ENCODE peak calls at places on chromosomes 3 and 15, in seven cellular contexts. J is HFF-Myc; U is CD8-positive, alpha-beta T cell; S is fibroblast of pulmonary artery; Q is body of pancreas; K is AG04450; A is bronchial epithelial cell. I is an unnamed sample.

GRCh38 chr3:169811606-169812123 is 1.0 kb upstream of the LRRIQ4 start:
- DNase-seq in J (peak), U (no peak), S (peak), Q (no peak), K (peak), A (peak), I (peak)

GRCh38 chr3:195736866-195737490 is 16.2 kb downstream of the MUC20 start:
- DNase-seq in J (no peak), U (no peak), S (no peak), Q (no peak), K (no peak), A (no peak), I (no peak)

GRCh38 chr3:149581681-149582349 is 76.0 kb downstream of the WWTR1 start:
- DNase-seq in J (peak), U (no peak), S (peak), Q (no peak), K (no peak), A (peak), I (peak)

GRCh38 chr3:149678365-149678948 is 20.6 kb upstream of the WWTR1 start:
- DNase-seq in J (no peak), U (no peak), S (no peak), Q (no peak), K (no peak), A (peak), I (no peak)

GRCh38 chr3:16897254-16897926 is 12.6 kb downstream of the PLCL2 start:
- DNase-seq in J (peak), U (no peak), S (no peak), Q (no peak), K (no peak), A (no peak), I (no peak)

GRCh38 chr3:13824521-13825316 is 55.2 kb downstream of the WNT7A start:
- DNase-seq in J (no peak), U (no peak), S (no peak), Q (no peak), K (no peak), A (no peak), I (no peak)

GRCh38 chr3:138114988-138115971 is at the start of gene DZIP1L:
- DNase-seq in J (no peak), U (no peak), S (peak), Q (peak), K (peak), A (peak), I (peak)

GRCh38 chr15:40105517-40106202 is 3.0 kb downstream of the BMF start:
- DNase-seq in J (no peak), U (no peak), S (no peak), Q (no peak), K (no peak), A (no peak), I (no peak)

GRCh38 chr3:66393486-66394260 is 107.1 kb downstream of the LRIG1 start:
- DNase-seq in J (no peak), U (peak), S (peak), Q (no peak), K (no peak), A (no peak), I (peak)

GRCh38 chr3:177574232-177574856 is 377.1 kb upstream of the TBL1XR1 start:
- DNase-seq in J (no peak), U (no peak), S (peak), Q (peak), K (peak), A (peak), I (peak)

DNA sequence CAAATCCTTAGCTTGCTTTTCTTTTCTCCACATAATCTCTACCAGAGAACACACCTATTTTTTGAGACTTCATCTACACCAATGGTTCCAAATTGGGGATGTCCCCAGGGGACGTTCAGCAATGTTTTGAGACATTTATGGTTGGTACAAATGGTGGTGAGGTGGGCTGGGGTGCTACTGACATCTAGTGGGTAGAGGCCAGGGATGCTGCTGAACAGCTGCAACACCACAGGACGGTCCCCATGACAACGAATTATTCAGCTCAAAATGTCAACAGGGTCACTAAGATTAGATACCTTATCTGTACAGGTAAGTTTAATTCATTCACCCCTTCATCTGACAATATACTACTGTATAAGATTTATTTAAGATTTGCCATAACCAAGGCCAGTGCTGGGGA is 14.4 kb downstream of the GK5 start:
- DNase-seq in J (no peak), U (no peak), S (peak), Q (no peak), K (no peak), A (no peak), I (no peak)
- TF ChIP-seq CTCF in J (peak), U (no peak), S (no peak), Q (no peak), K (peak), A (no peak), I (peak)

DNA sequence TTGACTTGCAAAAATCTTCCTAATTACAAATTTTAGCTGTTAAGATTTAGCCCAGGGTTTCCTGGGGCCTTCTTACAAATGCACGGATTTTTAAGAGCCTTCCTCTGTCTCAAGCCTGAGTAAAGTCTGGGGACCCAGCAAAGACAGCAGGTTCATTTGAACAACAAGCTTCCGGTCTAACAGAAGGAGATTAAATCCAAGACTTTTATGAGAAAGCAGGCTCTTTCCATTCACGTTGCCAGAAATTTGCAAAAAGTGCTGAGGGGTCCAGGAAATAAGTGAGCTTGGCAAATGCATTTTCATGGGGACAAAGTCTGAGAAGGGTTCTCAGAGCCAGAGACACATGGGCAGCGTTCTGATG is 115.6 kb upstream of the ARHGEF3 start:
- DNase-seq in J (no peak), U (no peak), S (no peak), Q (no peak), K (no peak), A (no peak), I (no peak)
- H3K4me3 ChIP-seq in J (no peak), U (no peak), S (no peak), Q (no peak), K (no peak), A (no peak), I (no peak)

GRCh38 chr3:52983828-52984227 is 62.0 kb downstream of the SFMBT1 start:
- DNase-seq in J (no peak), U (no peak), S (no peak), Q (no peak), K (no peak), A (no peak), I (no peak)

GRCh38 chr3:52990637-52991036 is 55.2 kb downstream of the SFMBT1 start:
- DNase-seq in J (no peak), U (no peak), S (no peak), Q (no peak), K (no peak), A (no peak), I (no peak)

GRCh38 chr3:52986049-52986448 is 59.8 kb downstream of the SFMBT1 start:
- DNase-seq in J (no peak), U (no peak), S (peak), Q (no peak), K (no peak), A (no peak), I (peak)

GRCh38 chr3:52983336-52983807 is 62.5 kb downstream of the SFMBT1 start:
- DNase-seq in J (no peak), U (peak), S (no peak), Q (no peak), K (no peak), A (no peak), I (no peak)

GRCh38 chr3:52986938-52987337 is 58.9 kb downstream of the SFMBT1 start:
- DNase-seq in J (peak), U (no peak), S (peak), Q (no peak), K (peak), A (peak), I (peak)
- TF ChIP-seq CTCF in J (peak), U (no peak), S (peak), Q (peak), K (peak), A (peak), I (peak)

DNA sequence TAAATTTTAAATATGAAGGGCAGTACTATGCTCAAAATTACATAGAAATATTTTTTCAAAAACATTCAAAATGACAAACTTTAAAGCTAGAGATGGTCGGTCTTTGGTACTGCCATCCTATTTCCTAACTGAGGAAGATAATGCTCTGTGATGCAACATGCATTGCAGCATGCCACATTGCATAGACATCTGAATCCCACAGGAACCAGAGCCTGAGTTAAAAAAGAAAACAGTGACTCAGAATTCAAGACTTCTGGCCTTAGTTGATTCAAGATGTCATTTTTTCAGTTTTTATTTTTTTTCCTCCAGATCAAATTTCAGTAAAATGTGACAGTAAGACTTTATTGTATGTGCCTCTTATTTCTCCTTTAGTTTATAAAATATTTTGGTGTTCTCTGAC is 33.1 kb downstream of the TP63 start:
- DNase-seq in J (peak), U (no peak), S (peak), Q (no peak), K (peak), A (peak), I (peak)
- H3K4me3 ChIP-seq in J (no peak), U (no peak), S (no peak), Q (no peak), K (no peak), A (no peak), I (no peak)

GRCh38 chr15:83776986-83777385 is 123.1 kb downstream of the ADAMTSL3 start:
- DNase-seq in J (no peak), U (no peak), S (no peak), Q (no peak), K (no peak), A (no peak), I (no peak)

GRCh38 chr15:83775738-83776137 is 121.8 kb downstream of the ADAMTSL3 start:
- DNase-seq in J (peak), U (no peak), S (no peak), Q (no peak), K (no peak), A (no peak), I (no peak)
- TF ChIP-seq CTCF in J (no peak), U (no peak), S (no peak), Q (no peak), K (peak), A (no peak), I (no peak)

GRCh38 chr3:184377374-184377773 is 633 bp downstream of the THPO start:
- DNase-seq in J (no peak), U (no peak), S (no peak), Q (no peak), K (no peak), A (no peak), I (no peak)

GRCh38 chr3:184379375-184380209 is at the start of gene CHRD:
- DNase-seq in J (no peak), U (no peak), S (no peak), Q (no peak), K (no peak), A (no peak), I (no peak)

GRCh38 chr3:184377882-184378445 is at the start of gene THPO:
- DNase-seq in J (no peak), U (no peak), S (no peak), Q (peak), K (no peak), A (no peak), I (no peak)

GRCh38 chr3:184380210-184380626 is 364 bp downstream of the CHRD start:
- DNase-seq in J (no peak), U (no peak), S (peak), Q (peak), K (no peak), A (no peak), I (no peak)

GRCh38 chr3:184378650-184379374 is 805 bp upstream of the THPO start:
- DNase-seq in J (no peak), U (no peak), S (no peak), Q (no peak), K (no peak), A (no peak), I (no peak)
- H3K4me3 ChIP-seq in J (no peak), U (no peak), S (no peak), Q (no peak), K (no peak), A (no peak), I (no peak)

GRCh38 chr3:139307072-139307491 is 36.7 kb upstream of the MRPS22 start:
- DNase-seq in J (no peak), U (no peak), S (no peak), Q (no peak), K (no peak), A (no peak), I (no peak)
- TF ChIP-seq CTCF in J (no peak), U (no peak), S (no peak), Q (no peak), K (no peak), A (no peak), I (no peak)

GRCh38 chr3:161104561-161105551 is at the start of gene B3GALNT1:
- DNase-seq in J (peak), U (no peak), S (peak), Q (peak), K (peak), A (peak), I (peak)
- H3K4me3 ChIP-seq in J (peak), U (peak), S (peak), Q (peak), K (peak), A (peak), I (peak)

I was measured in fibroblast of the aortic adventitia.